ENCODE peak calls at places on chromosomes 1 and 21, in eight cellular contexts. Z, V, F, B, T, D, N and G are unnamed samples.
A peak's percentile ranks its signal among the peaks of the same experiment; 100 is the strongest.

GRCh38 chr1:185409763-185410528 is 92.9 kb upstream of the IVNS1ABP start:
- DNase-seq in V (no peak), F (no peak), T (no peak), D (no peak), N (no peak), B (no peak), Z (no peak), G (no peak)

GRCh38 chr1:85280636-85281035 is 4.2 kb upstream of the BCL10 start:
- DNase-seq in B (no peak), Z (no peak), T (no peak), V (no peak), D (no peak), N (no peak), F (no peak), G (no peak)

GRCh38 chr1:111275079-111275478 is 15.6 kb upstream of the CHIA start:
- DNase-seq in D (no peak), Z (peak; percentile 60), T (peak; percentile 55), F (peak; percentile 10), N (no peak), B (no peak), V (no peak), G (no peak)

GRCh38 chr1:220772846-220773245 is 13.9 kb upstream of the MTARC1 start:
- DNase-seq in V (no peak), T (no peak), Z (no peak), B (no peak), N (no peak), D (no peak), F (no peak), G (no peak)

GRCh38 chr1:219298581-219299148 is 125.0 kb downstream of the LYPLAL1 start:
- DNase-seq in N (no peak), V (no peak), D (no peak), B (no peak), F (peak; percentile 11), T (peak; percentile 23), Z (no peak), G (no peak)

GRCh38 chr1:235865565-235866206 is 1.0 kb downstream of the LYST start:
- DNase-seq in F (no peak), V (no peak), Z (no peak), B (peak; percentile 36), D (no peak), T (no peak), N (no peak), G (no peak)

GRCh38 chr21:33244781-33245105 is 15.0 kb downstream of the IFNAR2 start:
- DNase-seq in Z (no peak), V (no peak), T (no peak), D (no peak), N (no peak), F (no peak), B (no peak), G (no peak)

GRCh38 chr1:206000641-206001339 is 2.4 kb downstream of the RAB7B start:
- DNase-seq in F (no peak), B (no peak), T (no peak), Z (no peak), V (no peak), D (no peak), N (no peak), G (no peak)

GRCh38 chr21:37871121-37871862 is 45.0 kb downstream of the KCNJ6 start:
- DNase-seq in D (no peak), T (peak; percentile 72), F (no peak), V (no peak), Z (no peak), N (no peak), B (no peak), G (no peak)

GRCh38 chr1:24955161-24955560 is 25.1 kb upstream of the RUNX3 start:
- DNase-seq in B (peak; percentile 74), F (no peak), N (no peak), T (peak; percentile 62), Z (no peak), D (no peak), V (no peak), G (no peak)

GRCh38 chr1:214019499-214019898 is 31.7 kb downstream of the PROX1 start:
- DNase-seq in V (no peak), T (no peak), B (no peak), Z (no peak), D (no peak), N (no peak), F (no peak), G (no peak)

GRCh38 chr1:178339834-178340233 is 156.9 kb downstream of the CLEC20A start:
- DNase-seq in D (no peak), T (no peak), Z (no peak), F (no peak), V (no peak), N (no peak), B (no peak), G (no peak)

GRCh38 chr1:178337091-178337726 is 159.6 kb downstream of the CLEC20A start:
- DNase-seq in F (no peak), N (no peak), V (no peak), B (no peak), Z (no peak), T (no peak), D (no peak), G (peak; percentile 91)

GRCh38 chr1:178344513-178345077 is 152.2 kb downstream of the CLEC20A start:
- DNase-seq in T (peak; percentile 81), B (peak; percentile 70), F (peak; percentile 43), V (peak; percentile 17), N (peak; percentile 36), D (no peak), Z (no peak), G (no peak)

GRCh38 chr1:178345238-178345637 is 151.5 kb downstream of the CLEC20A start:
- DNase-seq in B (no peak), T (no peak), F (no peak), N (peak; percentile 9), D (no peak), Z (no peak), V (no peak), G (no peak)

DNA sequence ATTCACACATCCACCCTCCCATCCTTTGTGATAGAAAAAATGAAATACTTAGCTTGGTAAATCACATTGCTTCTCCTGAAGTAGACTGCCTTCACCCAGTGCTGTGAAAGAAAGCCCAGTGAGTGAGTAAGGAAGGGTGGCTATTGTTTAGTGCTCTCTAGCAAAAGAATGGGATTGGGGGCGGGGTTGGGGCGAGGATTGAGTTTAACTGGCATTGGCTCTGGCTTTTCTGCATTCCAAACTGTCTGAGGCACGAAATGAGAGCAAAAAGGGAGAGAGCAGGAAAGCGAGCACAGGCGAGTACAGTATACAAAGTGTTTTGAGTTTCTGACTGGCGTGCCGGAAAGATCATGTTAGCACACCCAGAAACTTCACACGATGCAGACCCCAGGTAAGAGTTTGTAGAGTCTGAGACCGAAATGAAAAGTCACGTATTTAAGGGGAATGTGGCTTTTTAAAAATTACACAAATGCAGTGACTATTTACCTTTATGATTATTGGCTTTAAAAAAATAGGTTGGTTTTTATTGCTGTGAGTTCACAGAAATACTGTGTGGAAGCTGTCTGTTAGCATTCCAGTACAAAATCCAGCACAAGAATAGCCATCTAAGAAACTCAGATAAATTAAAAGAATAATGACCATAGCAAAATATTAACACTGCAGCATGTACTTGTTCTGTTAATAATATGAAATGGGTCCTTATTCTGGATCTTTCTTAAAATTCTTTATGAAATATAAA is 155.4 kb downstream of the CLEC20A start:
- DNase-seq in V (no peak), T (peak; percentile 65), Z (peak; percentile 78), N (no peak), B (peak; percentile 90), D (peak; percentile 74), F (peak; percentile 77), G (no peak)
- TF ChIP-seq CTCF in V (no peak), T (no peak), Z (no peak), N (no peak), B (no peak), D (no peak), F (no peak), G (no peak)

GRCh38 chr1:53062731-53063591 is 948 bp downstream of the PODN start:
- DNase-seq in T (no peak), B (no peak), F (no peak), Z (no peak), V (no peak), D (peak; percentile 59), N (no peak), G (no peak)

GRCh38 chr1:53061123-53061858 is 722 bp upstream of the PODN start:
- DNase-seq in V (no peak), B (no peak), T (no peak), N (no peak), F (no peak), Z (no peak), D (peak; percentile 66), G (no peak)

GRCh38 chr1:53060580-53060979 is 1.4 kb upstream of the PODN start:
- DNase-seq in D (no peak), F (no peak), B (no peak), N (no peak), T (peak; percentile 19), V (no peak), Z (no peak), G (no peak)

GRCh38 chr1:53063744-53064515 is 1.9 kb downstream of the PODN start:
- DNase-seq in F (no peak), D (no peak), T (no peak), N (no peak), B (no peak), V (no peak), Z (no peak), G (no peak)

GRCh38 chr1:53061859-53062714 is at the start of gene PODN:
- DNase-seq in V (no peak), D (peak; percentile 70), T (no peak), N (no peak), F (peak; percentile 48), Z (no peak), B (no peak), G (no peak)
- H3K4me3 ChIP-seq in V (peak within 1 kb of the TSS; percentile 24), D (peak within 1 kb of the TSS; percentile 57), T (peak within 1 kb of the TSS; percentile 51), N (no peak within 1 kb of the TSS), F (peak within 1 kb of the TSS; percentile 68), Z (peak within 1 kb of the TSS; percentile 29), B (no peak within 1 kb of the TSS), G (no peak within 1 kb of the TSS)

DNA sequence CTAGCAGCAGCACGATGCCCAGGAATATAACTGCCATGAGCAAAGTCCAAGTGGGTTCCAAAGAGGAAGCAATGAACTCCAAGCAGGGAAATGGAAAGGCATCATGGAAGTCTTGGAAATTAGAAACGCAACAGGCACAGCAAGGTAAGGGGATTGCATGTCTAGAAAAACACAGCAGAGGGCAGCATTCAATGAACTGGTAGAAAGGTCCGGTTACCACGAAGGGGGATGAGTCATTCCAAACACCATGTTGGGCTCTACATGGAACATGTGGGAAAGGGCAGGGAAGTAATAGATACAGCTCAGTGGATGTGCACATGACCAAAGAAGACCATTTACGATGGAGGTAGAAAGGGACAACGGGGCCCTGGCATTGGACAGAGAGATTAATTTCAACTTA is 36.4 kb downstream of the RXRG start:
- DNase-seq in F (peak; percentile 78), Z (peak; percentile 36), T (no peak), D (no peak), V (peak; percentile 39), N (peak; percentile 55), B (no peak), G (no peak)
- TF ChIP-seq CTCF in F (peak; percentile 53), Z (peak; percentile 16), T (peak; percentile 30), D (peak; percentile 43), V (peak; percentile 33), N (peak; percentile 72), B (peak; percentile 42), G (peak; percentile 67)

DNA sequence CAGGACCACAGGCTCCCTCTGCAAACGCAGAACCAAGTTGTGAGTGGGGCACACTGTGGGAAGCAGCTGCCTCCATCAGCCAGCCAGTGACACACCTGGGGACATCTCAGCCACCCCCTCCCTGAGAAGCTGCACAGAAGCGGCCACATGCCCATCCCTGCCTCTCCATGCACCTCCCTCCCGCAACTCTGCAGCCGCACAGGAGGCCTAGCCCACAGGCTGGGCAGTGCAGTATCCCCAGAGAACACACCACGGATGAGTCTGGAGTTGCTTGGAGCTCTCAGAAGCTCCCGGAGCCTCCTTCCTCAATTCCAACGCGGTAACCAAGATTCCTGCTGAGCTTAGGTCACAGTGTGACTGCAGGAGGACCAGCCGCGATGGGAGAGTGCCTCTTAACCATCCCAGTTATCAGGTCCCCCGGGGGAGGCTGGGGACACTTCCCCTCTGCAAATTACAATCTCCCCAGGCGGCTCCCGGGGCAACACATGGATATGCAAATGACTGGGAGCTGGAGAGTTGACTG is 1.2 kb upstream of the WNT3A start:
- DNase-seq in V (no peak), T (no peak), F (no peak), Z (peak; percentile 20), D (peak; percentile 55), N (no peak), B (no peak), G (no peak)
- H3K4me3 ChIP-seq in V (no peak overlapping the region), T (no peak overlapping the region), F (no peak overlapping the region), Z (no peak overlapping the region), D (no peak overlapping the region), N (no peak overlapping the region), B (no peak overlapping the region), G (no peak overlapping the region)